ENCODE peak calls at places on chromosomes 3 and 15, in nine cellular contexts. One of them, this sample, is unnamed.

GRCh38 chr3:123559040-123559861 is 25.6 kb downstream of the HACD2 start:
- ATAC-seq in activated CD8-positive, alpha-beta T cell treated with anti-CD3 and anti-CD28 coated beads for 36 hours: no peak
- ATAC-seq in sciatic nerve: peak
- ATAC-seq in left lung: peak
- ATAC-seq in pancreas: peak
- ATAC-seq in left cardiac atrium: no peak
- ATAC-seq in body of pancreas: no peak
- ATAC-seq in GM12878: peak
- ATAC-seq in mucosa of descending colon: peak
- ATAC-seq in this sample: peak

GRCh38 chr3:197417896-197418618 is 119.6 kb upstream of the DLG1 start:
- ATAC-seq in activated CD8-positive, alpha-beta T cell treated with anti-CD3 and anti-CD28 coated beads for 36 hours: no peak
- ATAC-seq in sciatic nerve: no peak
- ATAC-seq in left lung: no peak
- ATAC-seq in pancreas: no peak
- ATAC-seq in left cardiac atrium: peak
- ATAC-seq in body of pancreas: no peak
- ATAC-seq in GM12878: no peak
- ATAC-seq in mucosa of descending colon: no peak
- ATAC-seq in this sample: no peak

GRCh38 chr3:56702487-56703315 is 19.6 kb upstream of the TASOR start:
- ATAC-seq in activated CD8-positive, alpha-beta T cell treated with anti-CD3 and anti-CD28 coated beads for 36 hours: peak
- ATAC-seq in sciatic nerve: peak
- ATAC-seq in left lung: peak
- ATAC-seq in pancreas: peak
- ATAC-seq in left cardiac atrium: peak
- ATAC-seq in body of pancreas: peak
- ATAC-seq in GM12878: peak
- ATAC-seq in mucosa of descending colon: peak
- ATAC-seq in this sample: peak

GRCh38 chr15:99181544-99181943 is 67.8 kb downstream of the TTC23 start:
- ATAC-seq in activated CD8-positive, alpha-beta T cell treated with anti-CD3 and anti-CD28 coated beads for 36 hours: no peak
- ATAC-seq in sciatic nerve: peak
- ATAC-seq in left lung: peak
- ATAC-seq in pancreas: peak
- ATAC-seq in left cardiac atrium: peak
- ATAC-seq in body of pancreas: no peak
- ATAC-seq in GM12878: no peak
- ATAC-seq in mucosa of descending colon: peak
- ATAC-seq in this sample: no peak

GRCh38 chr15:64461577-64462162 is 1.3 kb downstream of the ZNF609 start:
- ATAC-seq in activated CD8-positive, alpha-beta T cell treated with anti-CD3 and anti-CD28 coated beads for 36 hours: peak
- ATAC-seq in sciatic nerve: peak
- ATAC-seq in left lung: peak
- ATAC-seq in pancreas: peak
- ATAC-seq in left cardiac atrium: peak
- ATAC-seq in body of pancreas: no peak
- ATAC-seq in GM12878: peak
- ATAC-seq in mucosa of descending colon: peak
- ATAC-seq in this sample: peak

GRCh38 chr15:26260517-26261133 is 397.5 kb upstream of the ATP10A start:
- ATAC-seq in activated CD8-positive, alpha-beta T cell treated with anti-CD3 and anti-CD28 coated beads for 36 hours: no peak
- ATAC-seq in sciatic nerve: peak
- ATAC-seq in left lung: peak
- ATAC-seq in pancreas: peak
- ATAC-seq in left cardiac atrium: peak
- ATAC-seq in body of pancreas: no peak
- ATAC-seq in GM12878: no peak
- ATAC-seq in mucosa of descending colon: no peak
- ATAC-seq in this sample: no peak

GRCh38 chr3:67489816-67490215 is 164.6 kb downstream of the SUCLG2 start:
- ATAC-seq in activated CD8-positive, alpha-beta T cell treated with anti-CD3 and anti-CD28 coated beads for 36 hours: no peak
- ATAC-seq in sciatic nerve: no peak
- ATAC-seq in left lung: no peak
- ATAC-seq in pancreas: no peak
- ATAC-seq in left cardiac atrium: no peak
- ATAC-seq in body of pancreas: no peak
- ATAC-seq in GM12878: no peak
- ATAC-seq in mucosa of descending colon: no peak
- ATAC-seq in this sample: no peak

GRCh38 chr3:196604548-196604947 is 34.9 kb upstream of the NRROS start:
- ATAC-seq in activated CD8-positive, alpha-beta T cell treated with anti-CD3 and anti-CD28 coated beads for 36 hours: peak
- ATAC-seq in sciatic nerve: no peak
- ATAC-seq in left lung: no peak
- ATAC-seq in pancreas: no peak
- ATAC-seq in left cardiac atrium: no peak
- ATAC-seq in body of pancreas: no peak
- ATAC-seq in GM12878: no peak
- ATAC-seq in mucosa of descending colon: no peak
- ATAC-seq in this sample: no peak

GRCh38 chr3:136989781-136990524 is 32.2 kb downstream of the IL20RB start:
- ATAC-seq in activated CD8-positive, alpha-beta T cell treated with anti-CD3 and anti-CD28 coated beads for 36 hours: no peak
- ATAC-seq in sciatic nerve: no peak
- ATAC-seq in left lung: no peak
- ATAC-seq in pancreas: no peak
- ATAC-seq in left cardiac atrium: no peak
- ATAC-seq in body of pancreas: no peak
- ATAC-seq in GM12878: no peak
- ATAC-seq in mucosa of descending colon: peak
- ATAC-seq in this sample: peak

GRCh38 chr3:9884555-9885165 is 4.6 kb upstream of the CIDEC start:
- ATAC-seq in activated CD8-positive, alpha-beta T cell treated with anti-CD3 and anti-CD28 coated beads for 36 hours: no peak
- ATAC-seq in sciatic nerve: peak
- ATAC-seq in left lung: peak
- ATAC-seq in pancreas: peak
- ATAC-seq in left cardiac atrium: peak
- ATAC-seq in body of pancreas: no peak
- ATAC-seq in GM12878: no peak
- ATAC-seq in mucosa of descending colon: peak
- ATAC-seq in this sample: peak

GRCh38 chr15:90413411-90414379 is 25.7 kb downstream of the IQGAP1 start:
- ATAC-seq in activated CD8-positive, alpha-beta T cell treated with anti-CD3 and anti-CD28 coated beads for 36 hours: no peak
- ATAC-seq in sciatic nerve: no peak
- ATAC-seq in left lung: peak
- ATAC-seq in pancreas: peak
- ATAC-seq in left cardiac atrium: peak
- ATAC-seq in body of pancreas: no peak
- ATAC-seq in GM12878: no peak
- ATAC-seq in mucosa of descending colon: peak
- ATAC-seq in this sample: no peak

GRCh38 chr3:157113832-157114505 is 46.0 kb downstream of the CCNL1 start:
- ATAC-seq in activated CD8-positive, alpha-beta T cell treated with anti-CD3 and anti-CD28 coated beads for 36 hours: peak
- ATAC-seq in sciatic nerve: no peak
- ATAC-seq in left lung: no peak
- ATAC-seq in pancreas: no peak
- ATAC-seq in left cardiac atrium: no peak
- ATAC-seq in body of pancreas: peak
- ATAC-seq in GM12878: peak
- ATAC-seq in mucosa of descending colon: no peak
- ATAC-seq in this sample: no peak

GRCh38 chr3:40268708-40269524 is 40.6 kb upstream of the EIF1B start:
- ATAC-seq in activated CD8-positive, alpha-beta T cell treated with anti-CD3 and anti-CD28 coated beads for 36 hours: no peak
- ATAC-seq in sciatic nerve: no peak
- ATAC-seq in left lung: no peak
- ATAC-seq in pancreas: no peak
- ATAC-seq in left cardiac atrium: no peak
- ATAC-seq in body of pancreas: no peak
- ATAC-seq in GM12878: no peak
- ATAC-seq in mucosa of descending colon: no peak
- ATAC-seq in this sample: no peak

GRCh38 chr15:63348392-63348791 is 33.3 kb downstream of the CA12 start:
- ATAC-seq in activated CD8-positive, alpha-beta T cell treated with anti-CD3 and anti-CD28 coated beads for 36 hours: no peak
- ATAC-seq in sciatic nerve: peak
- ATAC-seq in left lung: peak
- ATAC-seq in pancreas: peak
- ATAC-seq in left cardiac atrium: peak
- ATAC-seq in body of pancreas: peak
- ATAC-seq in GM12878: no peak
- ATAC-seq in mucosa of descending colon: peak
- ATAC-seq in this sample: peak

GRCh38 chr3:5784656-5785055 is 597.1 kb downstream of the EDEM1 start:
- ATAC-seq in activated CD8-positive, alpha-beta T cell treated with anti-CD3 and anti-CD28 coated beads for 36 hours: no peak
- ATAC-seq in sciatic nerve: no peak
- ATAC-seq in left lung: no peak
- ATAC-seq in pancreas: no peak
- ATAC-seq in left cardiac atrium: no peak
- ATAC-seq in body of pancreas: no peak
- ATAC-seq in GM12878: no peak
- ATAC-seq in mucosa of descending colon: no peak
- ATAC-seq in this sample: no peak

GRCh38 chr3:124281453-124282316 is 289.8 kb upstream of the ROPN1 start:
- ATAC-seq in activated CD8-positive, alpha-beta T cell treated with anti-CD3 and anti-CD28 coated beads for 36 hours: no peak
- ATAC-seq in sciatic nerve: peak
- ATAC-seq in left lung: peak
- ATAC-seq in pancreas: peak
- ATAC-seq in left cardiac atrium: peak
- ATAC-seq in body of pancreas: peak
- ATAC-seq in GM12878: peak
- ATAC-seq in mucosa of descending colon: peak
- ATAC-seq in this sample: peak

GRCh38 chr3:45120615-45121158 is 25.5 kb downstream of the CDCP1 start:
- ATAC-seq in activated CD8-positive, alpha-beta T cell treated with anti-CD3 and anti-CD28 coated beads for 36 hours: no peak
- ATAC-seq in sciatic nerve: no peak
- ATAC-seq in left lung: no peak
- ATAC-seq in pancreas: no peak
- ATAC-seq in left cardiac atrium: no peak
- ATAC-seq in body of pancreas: no peak
- ATAC-seq in GM12878: no peak
- ATAC-seq in mucosa of descending colon: peak
- ATAC-seq in this sample: no peak

GRCh38 chr3:10437995-10438901 is 67.1 kb downstream of the ATP2B2 start:
- ATAC-seq in activated CD8-positive, alpha-beta T cell treated with anti-CD3 and anti-CD28 coated beads for 36 hours: peak
- ATAC-seq in sciatic nerve: no peak
- ATAC-seq in left lung: no peak
- ATAC-seq in pancreas: no peak
- ATAC-seq in left cardiac atrium: peak
- ATAC-seq in body of pancreas: no peak
- ATAC-seq in GM12878: peak
- ATAC-seq in mucosa of descending colon: no peak
- ATAC-seq in this sample: no peak

This sample was measured in esophagus mucosa.